ENCODE peak calls at places on chromosomes 7 and 10, in seven cellular contexts. P is K562; S is lower lobe of right lung; R is dorsolateral prefrontal cortex; V is nephron progenitor cell; I is CD8-positive, alpha-beta T cell; E is AG09319. F is an unnamed sample.

GRCh38 chr7:17680943-17681351 is 259.3 kb downstream of the SNX13 start:
- DNase-seq in P (peak), S (no peak), R (no peak), V (no peak), I (no peak), E (no peak), F (no peak)

GRCh38 chr10:72248477-72249151 is 25.1 kb upstream of the DDIT4 start:
- DNase-seq in P (no peak), S (peak), R (peak), V (no peak), I (peak), E (no peak), F (no peak)

GRCh38 chr7:13850185-13850752 is 139.2 kb downstream of the ETV1 start:
- DNase-seq in P (peak), S (no peak), R (no peak), V (no peak), I (peak), E (peak), F (peak)

GRCh38 chr7:38846280-38846679 is 62.7 kb downstream of the VPS41 start:
- DNase-seq in P (peak), S (no peak), R (no peak), V (no peak), I (no peak), E (peak), F (no peak)

GRCh38 chr10:132443605-132443997 is 46.6 kb downstream of the PWWP2B start:
- DNase-seq in P (peak), S (peak), R (no peak), V (no peak), I (peak), E (no peak), F (peak)

GRCh38 chr10:124693396-124693795 is 50.8 kb downstream of the FAM53B start:
- DNase-seq in P (peak), S (no peak), R (no peak), V (peak), I (no peak), E (no peak), F (no peak)

GRCh38 chr7:19491821-19492452 is 216.9 kb downstream of the POLR1F start:
- DNase-seq in P (peak), S (no peak), R (no peak), V (no peak), I (no peak), E (peak), F (no peak)

GRCh38 chr10:102802920-102803534 is 34.2 kb downstream of the CYP17A1 start:
- DNase-seq in P (no peak), S (no peak), R (no peak), V (no peak), I (no peak), E (peak), F (peak)

GRCh38 chr7:155466814-155467675 is 9.1 kb downstream of the EN2 start:
- DNase-seq in P (no peak), S (no peak), R (no peak), V (peak), I (no peak), E (no peak), F (no peak)

GRCh38 chr10:44334621-44335184 is 50.2 kb downstream of the CXCL12 start:
- DNase-seq in P (no peak), S (no peak), R (peak), V (no peak), I (peak), E (peak), F (no peak)

GRCh38 chr10:67788028-67788886 is 49.7 kb downstream of the DNAJC12 start:
- DNase-seq in P (peak), S (peak), R (no peak), V (peak), I (peak), E (no peak), F (peak)
- TF ChIP-seq CTCF in P (peak), S (peak), R (peak), V (peak), I (peak), E (peak), F (peak)

GRCh38 chr10:683448-684071 is 5.9 kb downstream of the DIP2C start:
- DNase-seq in P (peak), S (no peak), R (peak), V (no peak), I (no peak), E (peak), F (no peak)
- TF ChIP-seq CTCF in P (no peak), S (no peak), R (no peak), V (no peak), I (no peak), E (peak), F (no peak)

DNA sequence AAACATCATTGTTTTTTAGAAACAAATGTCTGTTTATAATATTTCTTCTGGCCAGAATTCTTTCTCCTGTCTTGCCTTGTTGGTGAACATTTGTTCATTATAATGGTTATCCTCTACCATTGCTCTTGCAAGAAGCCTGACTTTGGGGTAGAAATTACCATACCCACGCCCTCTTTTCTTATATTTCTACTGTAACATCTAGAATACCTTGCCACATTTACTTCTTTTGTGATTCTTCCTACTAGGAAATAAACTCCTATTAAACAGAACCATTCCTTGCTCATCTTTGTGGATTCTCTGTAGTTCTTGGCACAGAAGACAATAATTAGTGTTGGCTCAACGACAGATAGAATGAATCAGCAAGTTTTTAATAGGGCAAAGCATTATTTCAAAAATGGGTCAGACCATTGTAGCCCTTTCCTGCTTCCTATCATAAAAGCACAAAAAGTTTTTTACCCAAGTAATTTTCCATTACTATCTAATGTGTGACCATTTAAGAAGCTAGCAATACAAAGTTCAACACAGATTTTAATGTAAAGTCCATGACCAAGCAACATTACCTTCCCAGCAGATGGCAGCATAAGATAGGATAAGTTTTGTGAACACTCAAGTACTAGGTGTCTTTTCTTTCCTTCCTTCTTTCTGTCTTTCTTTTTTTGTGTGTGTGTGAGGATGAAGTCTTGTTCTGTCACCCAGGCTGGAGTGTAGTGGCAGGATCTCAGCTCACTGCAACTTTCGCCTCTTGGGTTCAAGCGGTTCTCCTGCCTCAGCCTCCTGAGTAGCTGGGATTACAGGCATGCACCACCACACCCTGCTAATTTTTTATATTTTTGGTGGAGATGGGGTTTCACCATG is 270.4 kb downstream of the HGF start:
- DNase-seq in P (peak), S (no peak), R (no peak), V (peak), I (no peak), E (peak), F (no peak)
- TF ChIP-seq CTCF in P (peak), S (peak), R (peak), V (peak), I (no peak), E (peak), F (peak)

GRCh38 chr7:134058521-134058920 is 68.6 kb upstream of the LRGUK start:
- DNase-seq in P (no peak), S (no peak), R (no peak), V (no peak), I (no peak), E (no peak), F (no peak)

GRCh38 chr7:134062460-134062859 is 64.7 kb upstream of the LRGUK start:
- DNase-seq in P (peak), S (no peak), R (no peak), V (no peak), I (no peak), E (no peak), F (no peak)

GRCh38 chr7:134059921-134060320 is 67.2 kb upstream of the LRGUK start:
- DNase-seq in P (no peak), S (no peak), R (no peak), V (no peak), I (no peak), E (no peak), F (no peak)

GRCh38 chr7:134056816-134057215 is 70.3 kb upstream of the LRGUK start:
- DNase-seq in P (peak), S (no peak), R (no peak), V (no peak), I (no peak), E (no peak), F (no peak)

GRCh38 chr7:134058980-134059379 is 68.2 kb upstream of the LRGUK start:
- DNase-seq in P (no peak), S (no peak), R (no peak), V (peak), I (no peak), E (no peak), F (no peak)
- TF ChIP-seq CTCF in P (no peak), S (no peak), R (no peak), V (no peak), I (no peak), E (no peak), F (no peak)

DNA sequence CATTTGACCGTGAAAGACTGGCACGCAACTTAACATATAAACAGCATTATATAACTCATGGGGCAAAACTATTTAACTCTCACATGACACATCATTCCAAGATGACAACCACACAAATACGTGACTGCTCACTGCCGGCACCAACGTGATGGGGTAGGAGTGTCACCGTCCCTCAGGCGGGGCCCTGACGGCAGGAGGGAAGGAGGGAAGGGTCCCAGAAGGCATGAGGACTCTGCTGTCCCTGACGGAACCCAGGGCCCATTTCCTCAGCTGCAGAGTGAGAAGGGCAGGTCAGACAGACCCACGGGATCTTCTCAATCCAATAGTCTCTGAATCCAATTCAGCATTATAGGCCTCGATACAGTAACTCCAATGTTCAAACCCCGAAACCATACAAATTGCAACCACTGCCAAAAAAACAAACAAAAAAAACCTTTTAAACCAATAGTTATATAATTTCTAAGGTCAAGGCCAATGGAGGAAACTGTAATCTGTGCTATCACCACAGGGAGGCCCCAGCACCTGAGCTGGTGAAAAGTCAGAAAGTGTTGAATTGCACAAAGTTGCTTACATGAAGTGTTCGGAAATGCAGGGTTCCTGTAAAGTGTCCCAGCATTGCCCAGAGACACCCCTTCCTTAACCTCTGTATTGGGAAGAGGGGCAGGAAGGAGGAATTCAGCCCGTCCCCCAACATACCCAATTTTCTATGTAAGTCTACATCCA is 137.4 kb downstream of the TNS3 start:
- DNase-seq in P (peak), S (no peak), R (peak), V (no peak), I (no peak), E (no peak), F (no peak)
- TF ChIP-seq CTCF in P (peak), S (peak), R (peak), V (peak), I (no peak), E (peak), F (peak)

DNA sequence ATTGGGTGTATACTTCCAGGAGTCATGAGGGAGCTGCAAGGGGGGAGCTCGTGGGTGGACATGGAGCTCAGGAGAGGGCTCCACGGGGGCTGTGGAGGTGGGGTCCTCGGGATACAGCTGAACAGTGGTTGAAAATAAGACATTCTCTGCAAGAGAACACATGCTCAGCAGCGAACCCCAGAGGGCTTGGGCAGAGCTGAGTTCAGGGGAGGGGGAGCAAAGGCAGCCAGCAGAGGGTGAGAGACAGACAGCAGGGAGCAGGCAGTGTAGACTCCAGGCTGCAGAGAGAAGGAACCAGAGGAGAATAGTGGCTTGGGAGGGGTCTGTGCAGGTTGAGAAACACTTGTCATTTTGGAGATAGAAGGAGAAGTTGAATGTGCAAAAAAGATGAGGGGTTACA is 73.0 kb upstream of the LRRC18 start:
- DNase-seq in P (no peak), S (no peak), R (no peak), V (no peak), I (peak), E (no peak), F (no peak)
- TF ChIP-seq CTCF in P (peak), S (no peak), R (no peak), V (no peak), I (no peak), E (no peak), F (no peak)

GRCh38 chr10:123269675-123270074 is 115.5 kb downstream of the BUB3 start:
- DNase-seq in P (no peak), S (no peak), R (no peak), V (no peak), I (no peak), E (no peak), F (no peak)

GRCh38 chr10:123270806-123271205 is 116.6 kb downstream of the BUB3 start:
- DNase-seq in P (no peak), S (no peak), R (no peak), V (no peak), I (no peak), E (no peak), F (no peak)

GRCh38 chr10:123274513-123275182 is 120.4 kb downstream of the BUB3 start:
- DNase-seq in P (no peak), S (no peak), R (no peak), V (peak), I (no peak), E (no peak), F (no peak)

GRCh38 chr10:123270221-123270620 is 116.0 kb downstream of the BUB3 start:
- DNase-seq in P (no peak), S (no peak), R (no peak), V (no peak), I (no peak), E (no peak), F (no peak)

GRCh38 chr10:123272171-123272570 is 118.0 kb downstream of the BUB3 start:
- DNase-seq in P (no peak), S (no peak), R (no peak), V (no peak), I (no peak), E (no peak), F (no peak)
- TF ChIP-seq CTCF in P (peak), S (no peak), R (peak), V (no peak), I (peak), E (no peak), F (no peak)

GRCh38 chr10:78516741-78517140 is 483.1 kb downstream of the RPS24 start:
- DNase-seq in P (no peak), S (no peak), R (no peak), V (no peak), I (peak), E (no peak), F (no peak)
- TF ChIP-seq CTCF in P (no peak), S (no peak), R (no peak), V (no peak), I (no peak), E (no peak), F (no peak)

F was measured in CD14-positive monocyte.